ENCODE peak calls at places on chromosomes 7 and 10, in ten cellular contexts. G, O, B, N, V, U, K, I, D and W are unnamed samples.

GRCh38 chr10:1063232-1063862 is 7.2 kb downstream of the WDR37 start:
- DNase-seq in G (no peak), O (no peak), B (no peak), N (no peak), V (no peak), U (no peak), K (no peak), I (no peak), D (no peak), W (no peak)

GRCh38 chr10:65306201-65306600 is 1619.6 kb upstream of the LRRTM3 start:
- DNase-seq in G (no peak), O (no peak), B (no peak), N (no peak), V (no peak), U (no peak), K (no peak), I (no peak), D (no peak), W (no peak)

GRCh38 chr10:12690525-12691139 is 310.9 kb downstream of the CCDC3 start:
- DNase-seq in G (no peak), O (no peak), B (no peak), N (no peak), V (no peak), U (no peak), K (no peak), I (no peak), D (no peak), W (no peak)

GRCh38 chr7:39589323-39590111 is 23.3 kb downstream of the YAE1 start:
- DNase-seq in G (peak), O (no peak), B (peak), N (peak), V (no peak), U (peak), K (peak), I (peak), D (peak), W (no peak)

GRCh38 chr10:69481280-69481679 is 30.0 kb downstream of the TSPAN15 start:
- DNase-seq in G (no peak), O (no peak), B (no peak), N (no peak), V (no peak), U (no peak), K (no peak), I (no peak), D (no peak), W (no peak)

GRCh38 chr7:38027884-38028455 is 107.5 kb downstream of the EPDR1 start:
- DNase-seq in G (no peak), O (no peak), B (no peak), N (peak), V (no peak), U (no peak), K (no peak), I (no peak), D (no peak), W (no peak)

GRCh38 chr10:29392376-29393021 is 103.6 kb downstream of the LYZL1 start:
- DNase-seq in G (peak), O (no peak), B (no peak), N (no peak), V (no peak), U (no peak), K (no peak), I (peak), D (no peak), W (peak)

GRCh38 chr10:88852327-88852726 is 683 bp upstream of the ANKRD22 start:
- DNase-seq in G (no peak), O (no peak), B (no peak), N (no peak), V (no peak), U (no peak), K (no peak), I (no peak), D (no peak), W (no peak)

GRCh38 chr7:46286346-46286745 is 365.3 kb upstream of the IGFBP3 start:
- DNase-seq in G (no peak), O (no peak), B (no peak), N (no peak), V (no peak), U (no peak), K (no peak), I (no peak), D (no peak), W (no peak)

GRCh38 chr10:96017227-96017687 is 26.1 kb upstream of the CCNJ start:
- DNase-seq in G (peak), O (no peak), B (no peak), N (peak), V (no peak), U (peak), K (no peak), I (peak), D (no peak), W (peak)

GRCh38 chr7:13278020-13278419 is 590.6 kb downstream of the ARL4A start:
- DNase-seq in G (no peak), O (no peak), B (no peak), N (no peak), V (no peak), U (no peak), K (no peak), I (no peak), D (no peak), W (no peak)

GRCh38 chr7:10767771-10768170 is 205.9 kb upstream of the PHF14 start:
- DNase-seq in G (no peak), O (no peak), B (no peak), N (no peak), V (no peak), U (no peak), K (no peak), I (no peak), D (no peak), W (no peak)

GRCh38 chr10:5365940-5366339 is 1.2 kb downstream of the UCN3 start:
- DNase-seq in G (no peak), O (no peak), B (no peak), N (no peak), V (no peak), U (no peak), K (no peak), I (no peak), D (no peak), W (no peak)

GRCh38 chr10:5070648-5071410 is 23.4 kb upstream of the AKR1C3 start:
- DNase-seq in G (no peak), O (no peak), B (no peak), N (no peak), V (no peak), U (no peak), K (no peak), I (no peak), D (no peak), W (no peak)

GRCh38 chr10:132236881-132237280 is 50.1 kb downstream of the DPYSL4 start:
- DNase-seq in G (no peak), O (no peak), B (no peak), N (no peak), V (no peak), U (no peak), K (no peak), I (no peak), D (no peak), W (no peak)

GRCh38 chr10:37728830-37729229 is 128.6 kb downstream of the ZNF248 start:
- DNase-seq in G (no peak), O (no peak), B (no peak), N (no peak), V (no peak), U (no peak), K (no peak), I (no peak), D (no peak), W (no peak)

GRCh38 chr7:28245108-28245868 is 64.7 kb upstream of the JAZF1 start:
- DNase-seq in G (no peak), O (no peak), B (no peak), N (no peak), V (no peak), U (no peak), K (no peak), I (no peak), D (no peak), W (no peak)

GRCh38 chr10:95260909-95261552 is 29.8 kb downstream of the PDLIM1 start:
- DNase-seq in G (no peak), O (no peak), B (no peak), N (no peak), V (no peak), U (no peak), K (no peak), I (no peak), D (no peak), W (no peak)

GRCh38 chr10:15378569-15378968 is 7.5 kb upstream of the FAM171A1 start:
- DNase-seq in G (no peak), O (no peak), B (no peak), N (no peak), V (no peak), U (no peak), K (no peak), I (no peak), D (no peak), W (no peak)

GRCh38 chr7:4091767-4092166 is 590.3 kb upstream of the FOXK1 start:
- DNase-seq in G (no peak), O (no peak), B (no peak), N (no peak), V (no peak), U (no peak), K (no peak), I (no peak), D (no peak), W (no peak)

GRCh38 chr7:50978633-50979215 is 196.0 kb upstream of the GRB10 start:
- DNase-seq in G (no peak), O (no peak), B (no peak), N (no peak), V (no peak), U (no peak), K (no peak), I (no peak), D (no peak), W (no peak)

GRCh38 chr10:7471720-7472367 is 61.0 kb upstream of the SFMBT2 start:
- DNase-seq in G (no peak), O (no peak), B (no peak), N (no peak), V (no peak), U (peak), K (no peak), I (no peak), D (peak), W (peak)

GRCh38 chr10:22460101-22460500 is 114.8 kb downstream of the SPAG6 start:
- DNase-seq in G (no peak), O (no peak), B (no peak), N (no peak), V (no peak), U (no peak), K (no peak), I (no peak), D (no peak), W (no peak)

GRCh38 chr7:140512317-140513000 is 33.2 kb upstream of the MKRN1 start:
- DNase-seq in G (no peak), O (no peak), B (no peak), N (no peak), V (peak), U (no peak), K (no peak), I (no peak), D (no peak), W (peak)

GRCh38 chr7:11424006-11424405 is 408.0 kb downstream of the THSD7A start:
- DNase-seq in G (no peak), O (no peak), B (no peak), N (no peak), V (no peak), U (no peak), K (no peak), I (no peak), D (no peak), W (no peak)

GRCh38 chr7:41955475-41956243 is 252.8 kb upstream of the INHBA start:
- DNase-seq in G (no peak), O (peak), B (no peak), N (peak), V (peak), U (no peak), K (no peak), I (peak), D (no peak), W (peak)

GRCh38 chr10:133464582-133465031 is 10.9 kb downstream of the SCART1 start:
- DNase-seq in G (no peak), O (peak), B (no peak), N (no peak), V (no peak), U (no peak), K (no peak), I (no peak), D (no peak), W (no peak)